ENCODE peak calls at places on chromosomes 5 and 9, in eight cellular contexts. Y is GM04504; E is neuronal stem cell; O is CD4-positive, alpha-beta memory T cell; P is A549; A is C1 segment of cervical spinal cord; H is activated CD8-positive, alpha-beta memory T cell treated with anti-CD3 and anti-CD28 coated beads, Interleukin-2, amount 50 U/mL, for 48 hours; S is activated CD4-positive, alpha-beta T cell treated with anti-CD3 and anti-CD28 coated beads, Interleukin-2, amount 50 U/mL, for 1 hour. B is an unnamed sample.
A peak's percentile ranks its signal among the peaks of the same experiment; 100 is the strongest.

GRCh38 chr5:57804007-57804444 is 321.4 kb upstream of the ACTBL2 start:
- DNase-seq in Y (peak; percentile 87), E (no peak), O (no peak), P (no peak), A (no peak), H (no peak), S (no peak), B (no peak)

GRCh38 chr9:98218562-98219363 is 26.3 kb upstream of the CORO2A start:
- DNase-seq in Y (no peak), E (no peak), O (no peak), P (no peak), A (no peak), H (no peak), S (no peak), B (no peak)

GRCh38 chr9:131255731-131256197 is 20.5 kb downstream of the FAM78A start:
- DNase-seq in Y (no peak), E (no peak), O (no peak), P (no peak), A (no peak), H (peak; percentile 63), S (no peak), B (no peak)

GRCh38 chr9:37538099-37538498 is 38.1 kb downstream of the FBXO10 start:
- DNase-seq in Y (no peak), E (no peak), O (no peak), P (no peak), A (no peak), H (no peak), S (no peak), B (no peak)

GRCh38 chr9:83313771-83314170 is 224.4 kb downstream of the FRMD3 start:
- DNase-seq in Y (no peak), E (no peak), O (no peak), P (no peak), A (no peak), H (no peak), S (no peak), B (no peak)

GRCh38 chr5:13976867-13977479 is 32.5 kb upstream of the DNAH5 start:
- DNase-seq in Y (peak; percentile 13), E (peak; percentile 18), O (no peak), P (peak; percentile 79), A (no peak), H (no peak), S (no peak), B (no peak)

GRCh38 chr5:96067902-96068614 is 106.4 kb upstream of the ELL2 start:
- DNase-seq in Y (peak; percentile 75), E (no peak), O (no peak), P (peak; percentile 36), A (no peak), H (no peak), S (no peak), B (no peak)

GRCh38 chr5:53253421-53253871 is 143.9 kb upstream of the MOCS2 start:
- DNase-seq in Y (peak; percentile 32), E (no peak), O (peak; percentile 7), P (no peak), A (no peak), H (no peak), S (no peak), B (no peak)

GRCh38 chr9:120913673-120914266 is 12.8 kb downstream of the TRAF1 start:
- DNase-seq in Y (no peak), E (peak; percentile 44), O (no peak), P (no peak), A (no peak), H (no peak), S (no peak), B (no peak)

GRCh38 chr9:130946778-130947617 is 8.0 kb upstream of the FIBCD1 start:
- DNase-seq in Y (no peak), E (no peak), O (no peak), P (no peak), A (no peak), H (no peak), S (no peak), B (no peak)

GRCh38 chr9:79581794-79582193 is 10.0 kb downstream of the TLE4 start:
- DNase-seq in Y (peak; percentile 73), E (no peak), O (peak; percentile 67), P (no peak), A (no peak), H (no peak), S (peak; percentile 22), B (no peak)

GRCh38 chr5:115559524-115559923 is 14.9 kb upstream of the FEM1C start:
- DNase-seq in Y (no peak), E (no peak), O (no peak), P (no peak), A (no peak), H (no peak), S (no peak), B (no peak)

GRCh38 chr9:85258823-85259370 is 482.9 kb downstream of the AGTPBP1 start:
- DNase-seq in Y (peak; percentile 47), E (peak; percentile 45), O (no peak), P (peak; percentile 60), A (peak; percentile 38), H (no peak), S (no peak), B (peak; percentile 60)

GRCh38 chr5:72160299-72160698 is 53.0 kb downstream of the MAP1B start:
- DNase-seq in Y (no peak), E (no peak), O (no peak), P (no peak), A (no peak), H (no peak), S (no peak), B (no peak)

GRCh38 chr5:83050723-83051340 is 26.4 kb downstream of the TMEM167A start:
- DNase-seq in Y (no peak), E (no peak), O (no peak), P (no peak), A (no peak), H (no peak), S (no peak), B (no peak)

GRCh38 chr9:86965627-86966395 is 18.5 kb upstream of the GAS1 start:
- DNase-seq in Y (no peak), E (no peak), O (no peak), P (no peak), A (no peak), H (no peak), S (no peak), B (no peak)

GRCh38 chr9:71858812-71859211 is 52.2 kb downstream of the ABHD17B start:
- DNase-seq in Y (no peak), E (no peak), O (no peak), P (no peak), A (no peak), H (no peak), S (no peak), B (no peak)

GRCh38 chr9:33921967-33922895 is 105.3 kb downstream of the UBE2R2 start:
- DNase-seq in Y (no peak), E (no peak), O (peak; percentile 9), P (peak; percentile 57), A (no peak), H (no peak), S (peak; percentile 7), B (no peak)

GRCh38 chr5:55533806-55534435 is 843 bp downstream of the PLPP1 start:
- DNase-seq in Y (no peak), E (peak; percentile 62), O (no peak), P (peak; percentile 51), A (peak; percentile 49), H (no peak), S (no peak), B (no peak)

GRCh38 chr5:79416499-79416898 is 97.4 kb downstream of the HOMER1 start:
- DNase-seq in Y (no peak), E (no peak), O (no peak), P (no peak), A (peak; percentile 1), H (no peak), S (no peak), B (no peak)

GRCh38 chr5:144284931-144285330 is 114.3 kb downstream of the KCTD16 start:
- DNase-seq in Y (no peak), E (no peak), O (no peak), P (no peak), A (no peak), H (no peak), S (no peak), B (no peak)

GRCh38 chr5:172479784-172480115 is 25.4 kb upstream of the SH3PXD2B start:
- DNase-seq in Y (no peak), E (no peak), O (no peak), P (no peak), A (no peak), H (no peak), S (no peak), B (no peak)

GRCh38 chr5:1011226-1011631 is 2.6 kb downstream of the NKD2 start:
- DNase-seq in Y (no peak), E (no peak), O (peak; percentile 34), P (peak; percentile 77), A (no peak), H (no peak), S (peak; percentile 44), B (no peak)

GRCh38 chr5:5217371-5217770 is 77.2 kb downstream of the ADAMTS16 start:
- DNase-seq in Y (no peak), E (no peak), O (no peak), P (no peak), A (no peak), H (no peak), S (no peak), B (no peak)

GRCh38 chr5:176658007-176658599 is 10.8 kb downstream of the TSPAN17 start:
- DNase-seq in Y (peak; percentile 33), E (peak; percentile 48), O (peak; percentile 53), P (peak; percentile 78), A (peak; percentile 47), H (peak; percentile 84), S (peak; percentile 68), B (peak; percentile 77)

GRCh38 chr5:174844971-174845370 is 120.6 kb downstream of the MSX2 start:
- DNase-seq in Y (no peak), E (no peak), O (no peak), P (no peak), A (no peak), H (no peak), S (no peak), B (no peak)

GRCh38 chr5:106699198-106699597 is 971.5 kb downstream of the EFNA5 start:
- DNase-seq in Y (no peak), E (no peak), O (no peak), P (no peak), A (no peak), H (no peak), S (no peak), B (no peak)

GRCh38 chr5:151076616-151077015 is 4.2 kb downstream of the TNIP1 start:
- DNase-seq in Y (no peak), E (no peak), O (no peak), P (no peak), A (no peak), H (no peak), S (no peak), B (no peak)

GRCh38 chr9:35771524-35771923 is 17.4 kb upstream of the MSMP start:
- DNase-seq in Y (no peak), E (no peak), O (no peak), P (no peak), A (no peak), H (no peak), S (no peak), B (no peak)

GRCh38 chr5:179354305-179354882 is 9.1 kb upstream of the ADAMTS2 start:
- DNase-seq in Y (no peak), E (no peak), O (no peak), P (no peak), A (no peak), H (no peak), S (no peak), B (no peak)

GRCh38 chr9:121737481-121737931 is 86.1 kb downstream of the DAB2IP start:
- DNase-seq in Y (no peak), E (no peak), O (no peak), P (no peak), A (no peak), H (no peak), S (no peak), B (no peak)

GRCh38 chr5:135835766-135836165 is 1.3 kb downstream of the SLC25A48 start:
- DNase-seq in Y (no peak), E (no peak), O (no peak), P (no peak), A (no peak), H (no peak), S (no peak), B (no peak)

B was measured in frontal cortex.